ENCODE peak calls at places on chromosomes 13 and 19, in four cellular contexts. One of them, this sample, is unnamed.

GRCh38 chr13:33249066-33249465 is 36.5 kb downstream of the STARD13 start:
- DNase-seq in PC-9: no peak
- DNase-seq in neural crest cell: no peak
- DNase-seq in GM20000: no peak
- DNase-seq in this sample: no peak

GRCh38 chr13:37074703-37075102 is 15.2 kb upstream of the SUPT20H start:
- DNase-seq in neural crest cell: no peak
- DNase-seq in PC-9: no peak
- DNase-seq in GM20000: no peak
- DNase-seq in this sample: no peak

GRCh38 chr13:50017819-50018218 is 2.6 kb downstream of the KCNRG start:
- DNase-seq in neural crest cell: no peak
- DNase-seq in GM20000: no peak
- DNase-seq in PC-9: no peak
- DNase-seq in this sample: no peak

GRCh38 chr19:51568456-51568855 is 2.6 kb upstream of the ZNF175 start:
- DNase-seq in neural crest cell: no peak
- DNase-seq in GM20000: no peak
- DNase-seq in PC-9: no peak
- DNase-seq in this sample: no peak

GRCh38 chr19:3625996-3626472 is 556 bp downstream of the CACTIN start:
- DNase-seq in neural crest cell: no peak
- DNase-seq in GM20000: no peak
- DNase-seq in PC-9: no peak
- DNase-seq in this sample: no peak

GRCh38 chr19:5623397-5624153 is 692 bp downstream of the SAFB start:
- DNase-seq in GM20000: no peak
- DNase-seq in PC-9: peak; percentile 1
- DNase-seq in neural crest cell: peak; percentile 2
- DNase-seq in this sample: peak; percentile 32

GRCh38 chr13:40143559-40143958 is 488.1 kb downstream of the COG6 start:
- DNase-seq in PC-9: no peak
- DNase-seq in neural crest cell: no peak
- DNase-seq in GM20000: no peak
- DNase-seq in this sample: no peak

GRCh38 chr13:40794414-40795368 is 5.3 kb downstream of the SLC25A15 start:
- DNase-seq in PC-9: no peak
- DNase-seq in GM20000: no peak
- DNase-seq in neural crest cell: no peak
- DNase-seq in this sample: no peak

GRCh38 chr13:99985243-99985874 is 3.8 kb downstream of the ZIC2 start:
- DNase-seq in GM20000: no peak
- DNase-seq in neural crest cell: no peak
- DNase-seq in PC-9: no peak
- DNase-seq in this sample: peak; percentile 65

GRCh38 chr13:26742691-26743358 is 17.8 kb downstream of the GPR12 start:
- DNase-seq in PC-9: no peak
- DNase-seq in neural crest cell: no peak
- DNase-seq in GM20000: no peak
- DNase-seq in this sample: no peak

GRCh38 chr19:33392341-33393285 is 19.1 kb downstream of the CEBPG start:
- DNase-seq in neural crest cell: no peak
- DNase-seq in GM20000: no peak
- DNase-seq in PC-9: no peak
- DNase-seq in this sample: peak; percentile 28

GRCh38 chr19:53903055-53903680 is 5.9 kb upstream of the CACNG7 start:
- DNase-seq in PC-9: peak; percentile 44
- DNase-seq in neural crest cell: no peak
- DNase-seq in GM20000: peak; percentile 63
- DNase-seq in this sample: no peak

DNA sequence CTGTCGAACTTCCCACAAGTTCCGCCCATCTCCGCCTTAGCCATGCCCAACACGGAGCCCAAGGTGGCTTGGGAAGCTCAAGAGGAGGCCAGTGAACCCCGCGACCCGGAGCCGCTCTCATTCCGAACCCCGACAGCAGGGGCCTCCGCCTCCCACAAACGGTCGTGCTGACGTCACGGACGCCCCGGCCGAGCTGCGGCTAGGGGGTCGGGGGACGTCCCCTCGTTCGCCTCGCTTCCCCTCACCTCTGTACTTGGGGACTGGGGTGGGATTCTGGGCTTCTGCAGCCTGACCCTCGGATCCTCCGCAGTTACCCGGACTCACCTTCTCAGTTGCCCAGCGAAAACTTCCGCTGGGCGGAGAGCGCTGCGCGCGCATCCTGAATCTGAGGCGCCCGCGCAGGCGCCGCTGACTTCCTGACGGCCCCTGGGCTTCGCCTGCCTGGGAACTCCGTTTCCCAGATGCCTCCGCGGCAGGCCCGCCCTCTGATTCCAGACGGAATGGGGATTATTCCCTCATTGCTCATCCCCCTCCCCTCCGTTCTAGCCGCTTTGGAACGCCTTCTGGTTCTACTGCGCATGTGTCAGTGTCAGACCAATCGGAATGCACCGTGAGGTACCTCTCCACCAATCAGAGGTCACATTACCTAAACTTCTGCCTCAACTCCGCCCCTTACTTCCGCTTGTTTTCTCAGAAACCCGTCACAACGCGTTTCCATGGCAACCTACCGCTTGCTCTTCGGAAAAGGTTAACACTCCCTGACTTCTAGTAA is at the start of gene VRK3:
- DNase-seq in GM20000: peak; percentile 93
- DNase-seq in PC-9: peak; percentile 99
- DNase-seq in neural crest cell: peak; percentile 92
- DNase-seq in this sample: peak; percentile 98
- TF ChIP-seq CTCF in GM20000: peak; percentile 5
- TF ChIP-seq CTCF in PC-9: no peak
- TF ChIP-seq CTCF in neural crest cell: no peak
- TF ChIP-seq CTCF in this sample: no peak

GRCh38 chr13:22738357-22738756 is 442.4 kb upstream of the SGCG start:
- DNase-seq in neural crest cell: no peak
- DNase-seq in PC-9: no peak
- DNase-seq in GM20000: no peak
- DNase-seq in this sample: no peak

GRCh38 chr13:22744688-22745452 is 435.9 kb upstream of the SGCG start:
- DNase-seq in PC-9: no peak
- DNase-seq in neural crest cell: no peak
- DNase-seq in GM20000: no peak
- DNase-seq in this sample: no peak

GRCh38 chr13:22736768-22737092 is 444.0 kb upstream of the SGCG start:
- DNase-seq in neural crest cell: no peak
- DNase-seq in PC-9: no peak
- DNase-seq in GM20000: no peak
- DNase-seq in this sample: no peak

GRCh38 chr13:22736084-22736767 is 444.6 kb upstream of the SGCG start:
- DNase-seq in neural crest cell: no peak
- DNase-seq in PC-9: no peak
- DNase-seq in GM20000: no peak
- DNase-seq in this sample: no peak

DNA sequence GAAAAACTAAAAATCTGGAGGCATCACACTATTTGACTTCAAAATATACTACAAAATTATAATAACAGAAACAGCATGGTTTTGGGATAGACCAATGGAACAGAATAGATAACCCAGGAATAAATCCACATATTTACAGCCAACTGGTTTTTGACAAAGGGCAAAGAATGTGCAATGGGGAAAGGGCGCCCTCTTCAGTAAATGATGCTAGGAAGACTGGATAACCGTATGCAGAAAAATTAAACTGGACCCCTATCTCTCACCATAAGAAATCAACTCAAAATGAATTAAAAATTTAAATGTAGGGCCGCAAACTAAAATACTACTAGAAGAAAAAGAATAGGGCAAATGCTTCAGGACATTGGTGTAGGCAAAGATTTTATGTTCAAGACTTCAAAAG is 440.5 kb upstream of the SGCG start:
- DNase-seq in GM20000: no peak
- DNase-seq in neural crest cell: no peak
- DNase-seq in PC-9: no peak
- DNase-seq in this sample: no peak
- TF ChIP-seq CTCF in GM20000: no peak
- TF ChIP-seq CTCF in neural crest cell: peak; percentile 45
- TF ChIP-seq CTCF in PC-9: peak; percentile 33
- TF ChIP-seq CTCF in this sample: peak; percentile 34

GRCh38 chr13:73850104-73850898 is 283.9 kb downstream of the KLF12 start:
- DNase-seq in neural crest cell: no peak
- DNase-seq in GM20000: no peak
- DNase-seq in PC-9: no peak
- DNase-seq in this sample: no peak

GRCh38 chr13:73851104-73851503 is 283.1 kb downstream of the KLF12 start:
- DNase-seq in PC-9: no peak
- DNase-seq in neural crest cell: no peak
- DNase-seq in GM20000: no peak
- DNase-seq in this sample: no peak

GRCh38 chr13:73844986-73845385 is 289.2 kb downstream of the KLF12 start:
- DNase-seq in neural crest cell: no peak
- DNase-seq in PC-9: no peak
- DNase-seq in GM20000: no peak
- DNase-seq in this sample: no peak

DNA sequence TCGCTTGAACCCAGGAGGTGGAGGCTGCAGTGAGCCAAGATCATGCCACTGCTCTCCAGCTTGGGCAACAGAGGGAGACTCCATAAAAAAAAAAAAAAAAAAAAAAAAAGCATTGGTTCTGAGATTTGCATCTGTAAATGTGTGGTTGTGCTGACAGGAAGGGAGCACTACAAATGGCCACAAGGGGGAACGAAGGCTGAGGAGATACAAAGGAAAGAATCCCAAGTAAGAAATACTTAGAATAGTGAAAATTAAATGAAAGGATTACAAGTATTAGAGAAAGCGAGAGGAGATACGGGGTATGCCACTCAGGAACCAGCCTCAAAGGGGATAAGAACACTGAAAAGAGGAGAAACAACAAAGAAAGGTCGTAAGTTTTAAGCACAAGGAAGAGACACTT is 284.9 kb downstream of the KLF12 start:
- DNase-seq in PC-9: peak; percentile 11
- DNase-seq in GM20000: no peak
- DNase-seq in neural crest cell: no peak
- DNase-seq in this sample: no peak
- TF ChIP-seq CTCF in PC-9: peak; percentile 49
- TF ChIP-seq CTCF in GM20000: no peak
- TF ChIP-seq CTCF in neural crest cell: peak; percentile 63
- TF ChIP-seq CTCF in this sample: peak; percentile 38

GRCh38 chr13:75366380-75367280 is 115.3 kb downstream of the TBC1D4 start:
- DNase-seq in GM20000: no peak
- DNase-seq in neural crest cell: no peak
- DNase-seq in PC-9: no peak
- DNase-seq in this sample: no peak
- TF ChIP-seq CTCF in GM20000: no peak
- TF ChIP-seq CTCF in neural crest cell: no peak
- TF ChIP-seq CTCF in PC-9: no peak
- TF ChIP-seq CTCF in this sample: no peak

GRCh38 chr13:94346261-94347019 is 133.0 kb downstream of the DCT start:
- DNase-seq in neural crest cell: no peak
- DNase-seq in PC-9: no peak
- DNase-seq in GM20000: no peak
- DNase-seq in this sample: no peak

GRCh38 chr13:94342436-94343242 is 136.8 kb downstream of the DCT start:
- DNase-seq in PC-9: no peak
- DNase-seq in GM20000: no peak
- DNase-seq in neural crest cell: no peak
- DNase-seq in this sample: no peak

GRCh38 chr13:94343243-94343585 is 136.3 kb downstream of the DCT start:
- DNase-seq in neural crest cell: no peak
- DNase-seq in GM20000: no peak
- DNase-seq in PC-9: no peak
- DNase-seq in this sample: no peak

GRCh38 chr13:94344126-94344863 is 135.2 kb downstream of the DCT start:
- DNase-seq in neural crest cell: no peak
- DNase-seq in GM20000: no peak
- DNase-seq in PC-9: no peak
- DNase-seq in this sample: no peak

DNA sequence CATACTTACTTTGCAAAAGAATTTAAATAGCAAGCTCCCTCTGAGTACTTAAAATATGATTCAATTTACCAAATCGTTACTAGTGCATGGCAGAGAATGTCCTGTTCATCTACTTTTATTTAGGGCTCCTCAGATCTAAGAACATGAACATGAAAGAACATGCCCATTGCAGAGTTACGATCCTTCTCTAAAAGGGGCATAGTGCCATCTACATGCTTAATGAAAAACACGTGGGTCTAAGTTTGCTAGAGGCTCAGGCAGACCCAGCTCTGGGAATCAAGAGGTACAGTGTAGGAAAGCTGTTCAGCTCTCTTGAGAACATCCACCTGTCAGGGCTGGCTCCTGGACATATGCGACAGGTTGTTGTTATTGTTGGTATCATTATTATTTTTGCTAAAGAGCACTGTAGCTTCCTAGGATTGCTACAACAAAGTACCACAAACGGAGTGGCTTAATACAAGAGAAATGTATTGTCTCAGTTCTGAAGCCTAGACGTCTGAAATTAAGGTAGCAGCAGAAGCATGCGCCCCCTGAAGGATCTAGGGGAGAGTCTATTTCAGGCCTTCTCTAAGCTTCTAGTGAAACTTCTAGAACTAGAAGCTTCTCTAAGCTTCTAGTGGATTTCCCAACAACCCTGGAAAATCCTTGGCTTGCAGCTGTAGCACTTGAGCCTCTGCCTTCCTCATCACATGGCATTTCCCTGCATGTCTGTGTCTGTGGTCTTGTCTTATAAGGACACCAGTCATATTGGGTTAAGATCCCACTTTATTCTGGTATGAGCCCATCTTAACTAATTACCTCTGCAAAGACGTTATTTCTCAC is 133.9 kb downstream of the DCT start:
- DNase-seq in PC-9: no peak
- DNase-seq in neural crest cell: no peak
- DNase-seq in GM20000: no peak
- DNase-seq in this sample: no peak
- TF ChIP-seq CTCF in PC-9: no peak
- TF ChIP-seq CTCF in neural crest cell: no peak
- TF ChIP-seq CTCF in GM20000: no peak
- TF ChIP-seq CTCF in this sample: no peak

GRCh38 chr13:112101360-112101930 is 34.5 kb downstream of the SOX1 start:
- DNase-seq in PC-9: no peak
- DNase-seq in neural crest cell: no peak
- DNase-seq in GM20000: no peak
- DNase-seq in this sample: no peak
- TF ChIP-seq CTCF in PC-9: no peak
- TF ChIP-seq CTCF in neural crest cell: no peak
- TF ChIP-seq CTCF in GM20000: no peak
- TF ChIP-seq CTCF in this sample: no peak

GRCh38 chr19:31110331-31110730 is 238.9 kb downstream of the TSHZ3 start:
- DNase-seq in PC-9: no peak
- DNase-seq in neural crest cell: no peak
- DNase-seq in GM20000: no peak
- DNase-seq in this sample: no peak
- TF ChIP-seq CTCF in PC-9: no peak
- TF ChIP-seq CTCF in neural crest cell: no peak
- TF ChIP-seq CTCF in GM20000: no peak
- TF ChIP-seq CTCF in this sample: no peak